ENCODE peak calls at places on chromosomes 12 and 14, in ten cellular contexts. D is right atrium auricular region; N is heart left ventricle; I is uterus; B is A549; M is right cardiac atrium; T is colonic mucosa; P is CD4-positive, alpha-beta memory T cell; S is MM.1S; R is psoas muscle. C is an unnamed sample.
A peak's percentile ranks its signal among the peaks of the same experiment; 100 is the strongest.

GRCh38 chr14:81176224-81176623 is 44.5 kb downstream of the GTF2A1 start:
- DNase-seq in S (no peak), B (no peak), I (no peak), N (no peak), D (peak; percentile 72), T (no peak), R (no peak), M (peak; percentile 81), P (no peak), C (no peak)

GRCh38 chr12:69007166-69007857 is 74.3 kb upstream of the CPM start:
- DNase-seq in N (no peak), D (no peak), R (no peak), B (peak; percentile 19), P (no peak), M (peak; percentile 40), S (no peak), T (peak; percentile 62), I (no peak), C (no peak)

GRCh38 chr12:57229041-57229633 is 374 bp upstream of the SHMT2 start:
- DNase-seq in S (no peak), I (no peak), P (no peak), M (peak; percentile 13), R (no peak), N (no peak), T (no peak), D (no peak), B (no peak), C (no peak)

GRCh38 chr14:58846682-58847465 is 209.1 kb downstream of the DACT1 start:
- DNase-seq in N (no peak), P (no peak), D (no peak), I (no peak), T (no peak), B (no peak), S (no peak), R (no peak), M (no peak), C (no peak)

GRCh38 chr12:57583008-57583831 is 7.8 kb upstream of the PIP4K2C start:
- DNase-seq in N (no peak), I (peak; percentile 58), M (peak; percentile 46), D (peak; percentile 72), P (peak; percentile 77), S (peak; percentile 86), T (peak; percentile 70), R (no peak), B (peak; percentile 90), C (no peak)

GRCh38 chr14:52926994-52927393 is 23.9 kb downstream of the FERMT2 start:
- DNase-seq in I (no peak), N (no peak), D (no peak), P (no peak), B (peak; percentile 20), R (no peak), M (no peak), T (no peak), S (no peak), C (no peak)

GRCh38 chr12:93019911-93020224 is 90.8 kb upstream of the EEA1 start:
- DNase-seq in P (no peak), T (peak; percentile 80), D (no peak), S (no peak), N (no peak), B (no peak), M (peak; percentile 35), I (no peak), R (no peak), C (no peak)

GRCh38 chr14:62329427-62329826 is 567.2 kb downstream of the SNAPC1 start:
- DNase-seq in B (no peak), T (no peak), S (no peak), D (no peak), N (no peak), M (no peak), R (no peak), I (no peak), P (no peak), C (no peak)

GRCh38 chr12:34601689-34602088 is 579.4 kb downstream of the ALG10 start:
- DNase-seq in B (no peak), N (no peak), P (no peak), D (no peak), M (no peak), S (no peak), T (no peak), I (no peak), R (peak; percentile 25), C (peak; percentile 74)

GRCh38 chr12:116317986-116318737 is 40.7 kb upstream of the MED13L start:
- DNase-seq in M (no peak), R (peak; percentile 70), T (no peak), D (no peak), I (peak; percentile 23), S (no peak), N (no peak), B (no peak), P (no peak), C (no peak)

GRCh38 chr14:28412076-28412475 is 354.5 kb upstream of the FOXG1 start:
- DNase-seq in B (no peak), I (no peak), N (no peak), S (no peak), T (no peak), M (no peak), P (no peak), R (no peak), D (no peak), C (no peak)

GRCh38 chr12:131862994-131863710 is 31.3 kb upstream of the ULK1 start:
- DNase-seq in S (no peak), D (no peak), N (no peak), I (no peak), M (no peak), T (no peak), R (no peak), P (no peak), B (peak; percentile 62), C (no peak)

GRCh38 chr12:19158909-19159308 is 29.4 kb downstream of the PLEKHA5 start:
- DNase-seq in B (no peak), D (no peak), S (no peak), I (no peak), R (no peak), N (no peak), M (no peak), P (no peak), T (no peak), C (no peak)

GRCh38 chr14:69650948-69651369 is 39.6 kb downstream of the SUSD6 start:
- DNase-seq in I (no peak), S (no peak), R (no peak), T (no peak), M (no peak), B (no peak), D (no peak), P (no peak), N (no peak), C (no peak)
- H3K4me1 ChIP-seq in I (peaks cover 11% of the 10 kb centered on the region), S (peaks cover 10% of the 10 kb centered on the region), R (peaks cover 82% of the 10 kb centered on the region), T (peaks cover 49% of the 10 kb centered on the region), M (peaks cover 23% of the 10 kb centered on the region), B (peaks cover 80% of the 10 kb centered on the region), D (no peaks in the 10 kb centered on the region), P (peaks cover 78% of the 10 kb centered on the region), N (peaks cover 82% of the 10 kb centered on the region), C (peaks cover 84% of the 10 kb centered on the region)

GRCh38 chr14:51382506-51382905 is 142.5 kb downstream of the TMX1 start:
- DNase-seq in P (no peak), B (no peak), S (no peak), D (no peak), N (no peak), M (no peak), R (no peak), T (no peak), I (no peak), C (no peak)
- H3K4me1 ChIP-seq in P (no peaks in the 10 kb centered on the region), B (peaks cover 9% of the 10 kb centered on the region), S (no peaks in the 10 kb centered on the region), D (no peaks in the 10 kb centered on the region), N (no peaks in the 10 kb centered on the region), M (no peaks in the 10 kb centered on the region), R (no peaks in the 10 kb centered on the region), T (no peaks in the 10 kb centered on the region), I (no peaks in the 10 kb centered on the region), C (peaks cover 9% of the 10 kb centered on the region)

DNA sequence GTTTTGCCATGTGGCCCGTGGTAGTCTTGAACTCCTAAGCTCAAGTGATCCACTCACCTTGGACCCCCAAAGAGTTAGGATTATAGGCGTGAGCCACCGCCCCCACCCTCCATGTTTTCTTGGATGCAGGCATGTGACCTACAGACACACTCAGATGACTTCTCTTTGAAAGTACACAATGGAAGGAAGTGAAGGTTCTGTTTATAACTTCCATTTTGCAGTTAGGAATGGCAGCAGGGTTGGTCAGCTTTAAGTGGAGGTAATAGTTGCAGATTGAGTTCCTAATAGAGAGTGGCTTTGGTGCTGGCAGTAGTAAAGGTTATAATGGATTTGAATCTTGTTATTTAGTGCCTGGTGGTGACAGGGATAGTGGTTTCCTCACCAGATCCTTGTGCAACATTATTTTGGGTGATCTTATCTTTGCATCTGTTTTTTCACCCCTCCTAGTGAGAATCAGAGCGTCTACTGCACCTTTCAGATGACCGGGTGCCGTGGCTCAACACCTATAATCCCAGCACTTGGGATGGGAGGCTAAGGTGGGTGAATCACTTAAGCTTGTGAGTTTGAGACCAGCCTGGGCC is 15.3 kb downstream of the LARP4 start:
- DNase-seq in S (no peak), N (no peak), T (no peak), B (no peak), M (no peak), D (no peak), P (no peak), I (no peak), R (no peak), C (no peak)
- H3K4me1 ChIP-seq in S (no peaks in the 10 kb centered on the region), N (peaks cover 8% of the 10 kb centered on the region), T (no peaks in the 10 kb centered on the region), B (peaks cover 10% of the 10 kb centered on the region), M (peaks cover 5% of the 10 kb centered on the region), D (no peaks in the 10 kb centered on the region), P (peaks cover 14% of the 10 kb centered on the region), I (no peaks in the 10 kb centered on the region), R (peaks cover 18% of the 10 kb centered on the region), C (no peaks in the 10 kb centered on the region)

DNA sequence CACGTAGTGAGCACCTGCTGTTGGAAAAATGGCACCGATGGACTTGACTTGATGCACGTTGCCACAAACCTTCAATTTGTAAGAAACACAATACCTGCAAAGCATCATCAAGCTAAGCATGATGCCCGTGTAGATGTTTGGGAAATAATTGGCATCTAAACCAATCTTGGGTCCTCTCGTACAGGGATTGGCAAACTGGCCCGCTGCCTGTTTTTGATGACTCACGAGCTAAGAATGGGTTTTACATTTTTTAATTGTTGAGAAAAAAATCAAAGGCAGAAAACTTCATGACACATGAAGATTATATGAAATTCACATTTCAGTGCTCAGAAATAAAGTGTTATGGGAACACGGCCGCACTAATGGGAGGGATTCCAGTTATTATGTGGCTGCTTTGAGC is 10.9 kb downstream of the MTA1 start:
- DNase-seq in P (no peak), D (no peak), M (peak; percentile 41), S (no peak), R (peak; percentile 55), T (no peak), B (peak; percentile 36), N (no peak), I (no peak), C (no peak)
- H3K4me1 ChIP-seq in P (no peaks in the 10 kb centered on the region), D (no peaks in the 10 kb centered on the region), M (peaks cover 10% of the 10 kb centered on the region), S (no peaks in the 10 kb centered on the region), R (no peaks in the 10 kb centered on the region), T (no peaks in the 10 kb centered on the region), B (peaks cover 23% of the 10 kb centered on the region), N (no peaks in the 10 kb centered on the region), I (no peaks in the 10 kb centered on the region), C (peaks cover 5% of the 10 kb centered on the region)